ENCODE peak calls at places on chromosomes 6 and 20, in five cellular contexts. L is PC-3, E is mucosa of descending colon, I is amygdala, R is NCI-H1092 treated with DMSO at 0.1 percent for 48 hours. Z is an unnamed sample.

GRCh38 chr20:62358728-62359490 is 8.2 kb downstream of the LAMA5 start:
- DNase-seq in L (no peak), E (peak), I (no peak), R (no peak), Z (no peak)

GRCh38 chr6:586553-586952 is 70.3 kb downstream of the HUS1B start:
- DNase-seq in L (no peak), E (no peak), I (no peak), R (no peak), Z (no peak)

GRCh38 chr6:84897874-84898635 is 133.7 kb upstream of the TBX18 start:
- DNase-seq in L (peak), E (no peak), I (no peak), R (no peak), Z (no peak)

GRCh38 chr6:117446851-117447250 is 21.1 kb upstream of the ROS1 start:
- DNase-seq in L (no peak), E (no peak), I (no peak), R (no peak), Z (no peak)

GRCh38 chr6:63097222-63097621 is 114.0 kb upstream of the FKBP1C start:
- DNase-seq in L (no peak), E (no peak), I (no peak), R (no peak), Z (no peak)

GRCh38 chr20:63808145-63808724 is 22.8 kb downstream of the ZBTB46 start:
- DNase-seq in L (no peak), E (no peak), I (no peak), R (no peak), Z (no peak)

GRCh38 chr6:15501806-15502450 is 160.9 kb downstream of the DTNBP1 start:
- DNase-seq in L (peak), E (peak), I (no peak), R (no peak), Z (no peak)

GRCh38 chr6:125019281-125019680 is 57.0 kb downstream of the RNF217 start:
- DNase-seq in L (no peak), E (no peak), I (no peak), R (no peak), Z (no peak)

GRCh38 chr20:62209850-62210495 is 10.1 kb downstream of the HRH3 start:
- DNase-seq in L (no peak), E (no peak), I (no peak), R (no peak), Z (no peak)

GRCh38 chr6:31083742-31084354 is 28.5 kb downstream of the C6orf15 start:
- DNase-seq in L (no peak), E (no peak), I (no peak), R (no peak), Z (peak)

GRCh38 chr20:48186447-48186846 is 401.2 kb upstream of the SULF2 start:
- DNase-seq in L (peak), E (no peak), I (no peak), R (no peak), Z (no peak)

GRCh38 chr6:16049178-16049577 is 79.7 kb upstream of the MYLIP start:
- DNase-seq in L (no peak), E (no peak), I (no peak), R (no peak), Z (no peak)

GRCh38 chr6:40286721-40287120 is 300.4 kb downstream of the LRFN2 start:
- DNase-seq in L (no peak), E (no peak), I (no peak), R (no peak), Z (no peak)

GRCh38 chr6:13629459-13630116 is 14.5 kb downstream of the NOL7 start:
- DNase-seq in L (no peak), E (no peak), I (no peak), R (no peak), Z (no peak)

GRCh38 chr20:45087115-45087785 is 13.7 kb downstream of the KCNS1 start:
- DNase-seq in L (peak), E (no peak), I (no peak), R (no peak), Z (no peak)

GRCh38 chr6:154457881-154458284 is 52.6 kb downstream of the CNKSR3 start:
- DNase-seq in L (peak), E (no peak), I (no peak), R (peak), Z (no peak)

GRCh38 chr20:51026317-51026716 is 3.4 kb upstream of the KCNG1 start:
- DNase-seq in L (no peak), E (no peak), I (no peak), R (no peak), Z (no peak)

GRCh38 chr6:166143011-166143410 is 24.6 kb downstream of the TBXT start:
- DNase-seq in L (no peak), E (no peak), I (no peak), R (no peak), Z (no peak)

Z was measured in pancreas.